ENCODE peak calls at places on chromosomes 16 and 17, in six cellular contexts. Q is GM23338, W is OCI-LY7, B is HCT116, G is PC-3, Y is GM23248. T is an unnamed sample.

GRCh38 chr17:7988750-7989178 is 13.7 kb upstream of the GUCY2D start:
- DNase-seq in Q (peak; percentile 79), W (peak; percentile 93), B (peak; percentile 80), G (peak; percentile 92), Y (peak; percentile 84), T (peak; percentile 88)

GRCh38 chr16:82199209-82199608 is 29.2 kb upstream of the MPHOSPH6 start:
- DNase-seq in Q (no peak), W (no peak), B (no peak), G (no peak), Y (no peak), T (no peak)

GRCh38 chr16:86030116-86030515 is 131.2 kb downstream of the IRF8 start:
- DNase-seq in Q (no peak), W (no peak), B (no peak), G (no peak), Y (no peak), T (no peak)

GRCh38 chr16:86499889-86500707 is 10.2 kb upstream of the FOXF1 start:
- DNase-seq in Q (peak; percentile 68), W (no peak), B (no peak), G (no peak), Y (no peak), T (no peak)

GRCh38 chr16:20415541-20415940 is 6.2 kb downstream of the ACSM5 start:
- DNase-seq in Q (no peak), W (no peak), B (no peak), G (peak; percentile 10), Y (peak; percentile 4), T (no peak)

GRCh38 chr16:57601801-57602478 is 26.5 kb upstream of the ADGRG1 start:
- DNase-seq in Q (no peak), W (no peak), B (no peak), G (no peak), Y (no peak), T (peak; percentile 91)

GRCh38 chr17:2724783-2725164 is 13.2 kb upstream of the CLUH start:
- DNase-seq in Q (peak; percentile 88), W (no peak), B (no peak), G (peak; percentile 22), Y (peak; percentile 61), T (no peak)

GRCh38 chr17:27778193-27778592 is 22.1 kb downstream of the NOS2 start:
- DNase-seq in Q (no peak), W (no peak), B (no peak), G (peak; percentile 38), Y (peak; percentile 53), T (no peak)

GRCh38 chr16:2836646-2837508 is 6.8 kb downstream of the ZG16B start:
- DNase-seq in Q (no peak), W (no peak), B (no peak), G (no peak), Y (peak; percentile 41), T (no peak)

GRCh38 chr16:65037558-65037957 is 84.3 kb downstream of the CDH11 start:
- DNase-seq in Q (no peak), W (no peak), B (no peak), G (no peak), Y (no peak), T (no peak)

GRCh38 chr16:5665770-5666169 is 568.2 kb upstream of the EEF2KMT start:
- DNase-seq in Q (no peak), W (no peak), B (no peak), G (no peak), Y (no peak), T (no peak)

GRCh38 chr16:68090109-68090508 is 4.9 kb downstream of the NFATC3 start:
- DNase-seq in Q (no peak), W (peak; percentile 60), B (no peak), G (no peak), Y (no peak), T (no peak)

GRCh38 chr17:51046527-51047384 is 73.9 kb downstream of the SPAG9 start:
- DNase-seq in Q (peak; percentile 95), W (no peak), B (no peak), G (no peak), Y (peak; percentile 88), T (no peak)

GRCh38 chr17:21462259-21462658 is 86.1 kb downstream of the KCNJ12 start:
- DNase-seq in Q (no peak), W (no peak), B (no peak), G (no peak), Y (no peak), T (no peak)

GRCh38 chr16:21277927-21278706 is at the start of gene CRYM:
- DNase-seq in Q (peak; percentile 89), W (peak; percentile 76), B (no peak), G (peak; percentile 37), Y (peak; percentile 68), T (peak; percentile 70)

GRCh38 chr17:7846063-7846735 is 8.7 kb upstream of the TMEM88 start:
- DNase-seq in Q (no peak), W (no peak), B (no peak), G (no peak), Y (peak; percentile 32), T (no peak)

GRCh38 chr17:79045830-79046500 is 22.0 kb downstream of the C1QTNF1 start:
- DNase-seq in Q (peak; percentile 87), W (peak; percentile 60), B (peak; percentile 54), G (peak; percentile 83), Y (peak; percentile 82), T (peak; percentile 45)

GRCh38 chr17:48643697-48644012 is 17.5 kb upstream of the HOXB9 start:
- DNase-seq in Q (no peak), W (no peak), B (no peak), G (no peak), Y (no peak), T (no peak)

GRCh38 chr17:8867361-8867981 is at the start of gene PIK3R6:
- DNase-seq in Q (no peak), W (no peak), B (no peak), G (no peak), Y (no peak), T (no peak)

DNA sequence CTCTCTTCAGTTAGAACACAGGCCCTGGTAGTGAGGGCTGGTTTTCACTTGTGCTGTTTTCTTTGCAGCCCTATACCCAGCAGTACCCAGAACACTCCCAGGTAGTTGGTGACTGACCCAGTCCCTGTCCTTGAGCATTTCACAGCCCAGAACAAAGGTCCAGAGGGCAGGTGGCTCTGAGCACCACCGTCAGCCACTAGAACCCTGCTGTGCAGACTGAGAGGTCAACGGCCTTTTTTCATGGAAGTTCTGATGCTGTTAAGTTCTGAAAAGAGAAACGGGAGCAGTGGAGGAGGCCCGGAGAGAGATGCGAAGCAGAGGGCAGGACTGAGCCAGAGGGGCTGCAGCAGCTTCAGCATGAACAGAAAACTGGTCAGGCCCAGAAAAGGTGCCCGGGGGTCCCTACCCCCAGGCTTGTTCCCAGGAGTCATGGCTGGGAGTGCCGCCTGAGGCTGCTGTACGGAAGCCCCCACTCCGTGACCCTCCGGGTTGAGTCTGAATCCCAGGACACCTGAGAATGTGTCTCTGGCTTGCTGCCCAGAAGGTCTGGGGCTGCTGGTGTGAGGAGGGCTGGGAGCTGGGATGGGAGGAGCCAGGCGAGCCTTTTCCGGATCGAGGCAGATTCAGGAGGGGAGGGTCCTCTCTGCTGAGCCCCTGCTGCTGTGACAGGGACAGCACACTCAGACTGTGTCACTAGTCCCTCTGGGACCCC is 8.7 kb downstream of the ZNF276 start:
- DNase-seq in Q (no peak), W (no peak), B (no peak), G (no peak), Y (no peak), T (no peak)
- H3K9me2 ChIP-seq in Q (no peaks in the 10 kb centered on the region), W (no peaks in the 10 kb centered on the region), B (no peaks in the 10 kb centered on the region), G (no peaks in the 10 kb centered on the region), Y (no peaks in the 10 kb centered on the region), T (no peaks in the 10 kb centered on the region)

DNA sequence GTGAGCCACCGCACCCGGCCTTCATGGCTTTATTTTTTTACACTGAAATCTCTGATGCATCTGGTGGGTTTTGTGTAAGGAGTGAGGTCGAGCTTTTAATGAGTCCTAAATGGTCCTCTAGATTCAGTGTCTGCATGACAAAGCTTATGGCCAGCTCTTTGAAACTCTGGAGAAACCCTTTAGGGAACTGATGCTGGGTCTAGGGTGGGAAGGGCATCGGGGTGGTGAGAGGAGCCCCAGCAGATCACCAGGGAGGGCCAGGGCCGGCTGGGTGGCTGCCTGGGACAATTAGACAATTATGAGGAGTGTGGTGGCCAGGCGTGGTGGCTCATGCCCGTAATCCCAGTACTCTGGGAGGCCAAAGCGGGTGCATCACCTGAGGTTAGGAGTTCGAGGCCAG is 93.9 kb downstream of the SEC14L1 start:
- DNase-seq in Q (no peak), W (no peak), B (no peak), G (no peak), Y (no peak), T (no peak)
- TF ChIP-seq EZH2phosphoT487 in Q (no peak), W (no peak), B (no peak), G (no peak), Y (no peak), T (no peak)

GRCh38 chr17:82022310-82022980 is at the start of gene CENPX:
- DNase-seq in Q (no peak), W (no peak), B (no peak), G (no peak), Y (peak; percentile 35), T (no peak)
- H3K9me2 ChIP-seq in Q (no peaks in the 10 kb centered on the region), W (no peaks in the 10 kb centered on the region), B (no peaks in the 10 kb centered on the region), G (no peaks in the 10 kb centered on the region), Y (no peaks in the 10 kb centered on the region), T (no peaks in the 10 kb centered on the region)

GRCh38 chr17:57861737-57862409 is 12.0 kb upstream of the MRPS23 start:
- DNase-seq in Q (peak; percentile 73), W (no peak), B (no peak), G (peak; percentile 43), Y (peak; percentile 68), T (no peak)
- TF ChIP-seq EZH2phosphoT487 in Q (no peak), W (no peak), B (no peak), G (no peak), Y (no peak), T (no peak)

DNA sequence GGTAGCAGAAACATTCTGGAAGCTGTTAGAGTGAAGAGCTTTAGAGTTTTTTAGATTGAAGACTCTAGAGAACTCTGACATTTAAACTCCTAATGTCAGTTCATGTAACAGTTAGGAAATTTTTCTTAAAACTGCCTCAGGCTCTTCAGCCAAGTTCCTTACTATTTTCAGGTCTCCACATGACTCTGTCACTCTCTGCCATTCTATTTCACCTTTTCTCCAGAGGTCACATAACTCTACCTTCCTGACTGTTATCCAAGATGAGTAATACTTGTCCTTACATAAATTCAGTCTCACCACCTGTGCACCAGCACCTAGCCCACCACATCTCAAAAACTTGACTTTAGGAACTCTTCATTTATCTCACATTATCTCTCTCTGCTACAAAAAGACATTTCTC is 347.1 kb upstream of the CA10 start:
- DNase-seq in Q (no peak), W (no peak), B (no peak), G (no peak), Y (no peak), T (no peak)
- H3K9me2 ChIP-seq in Q (peaks cover 3% of the 10 kb centered on the region), W (no peaks in the 10 kb centered on the region), B (no peaks in the 10 kb centered on the region), G (no peaks in the 10 kb centered on the region), Y (no peaks in the 10 kb centered on the region), T (no peaks in the 10 kb centered on the region)

GRCh38 chr16:9797306-9797705 is 384.9 kb downstream of the GRIN2A start:
- DNase-seq in Q (no peak), W (no peak), B (no peak), G (peak; percentile 74), Y (peak; percentile 22), T (no peak)
- TF ChIP-seq EZH2phosphoT487 in Q (no peak), W (no peak), B (no peak), G (no peak), Y (no peak), T (no peak)

GRCh38 chr17:17957584-17957916 is 14.7 kb downstream of the TOM1L2 start:
- DNase-seq in Q (no peak), W (no peak), B (no peak), G (peak; percentile 34), Y (peak; percentile 37), T (no peak)
- H3K9me2 ChIP-seq in Q (no peaks in the 10 kb centered on the region), W (no peaks in the 10 kb centered on the region), B (no peaks in the 10 kb centered on the region), G (no peaks in the 10 kb centered on the region), Y (no peaks in the 10 kb centered on the region), T (no peaks in the 10 kb centered on the region)

GRCh38 chr16:15949210-15950166 is at the start of gene ABCC1:
- DNase-seq in Q (peak; percentile 69), W (peak; percentile 74), B (no peak), G (peak; percentile 49), Y (peak; percentile 81), T (peak; percentile 51)
- TF ChIP-seq EZH2phosphoT487 in Q (no peak), W (no peak), B (no peak), G (no peak), Y (no peak), T (no peak)